ENCODE peak calls at places on chromosomes 1 and 21, in seven cellular contexts. E is cardiac muscle cell, I is prostate gland, B is endothelial cell of umbilical vein, T is Caco-2, Y is astrocyte of the cerebellum, M is tibial artery. S is an unnamed sample.

GRCh38 chr1:9960705-9961562 is 17.7 kb downstream of the NMNAT1 start:
- DNase-seq in Y (no peak), M (no peak), E (peak), I (no peak), T (no peak), B (no peak), S (no peak)

GRCh38 chr1:183315987-183316758 is 102.0 kb downstream of the NMNAT2 start:
- DNase-seq in T (no peak), E (no peak), B (no peak), M (no peak), I (no peak), Y (no peak), S (no peak)

GRCh38 chr1:225835752-225836151 is 25.8 kb downstream of the EPHX1 start:
- DNase-seq in T (no peak), I (no peak), B (no peak), M (peak), E (no peak), Y (peak), S (no peak)

GRCh38 chr1:9594471-9595155 is 5.9 kb downstream of the TMEM201 start:
- DNase-seq in I (no peak), E (no peak), T (no peak), M (no peak), B (no peak), Y (no peak), S (no peak)

GRCh38 chr1:155981266-155982088 is 3.1 kb upstream of the ARHGEF2 start:
- DNase-seq in E (no peak), Y (no peak), I (no peak), M (peak), B (peak), T (no peak), S (peak)

GRCh38 chr1:13725714-13726175 is 25.8 kb downstream of the PRDM2 start:
- DNase-seq in T (peak), M (no peak), B (peak), E (peak), Y (peak), I (peak), S (no peak)

GRCh38 chr21:34911360-34911759 is 137.7 kb downstream of the RUNX1 start:
- DNase-seq in B (no peak), Y (no peak), I (no peak), T (no peak), E (no peak), M (no peak), S (peak)

GRCh38 chr1:232635778-232636356 is 5.9 kb upstream of the SIPA1L2 start:
- DNase-seq in M (no peak), E (peak), Y (peak), I (no peak), T (peak), B (peak), S (no peak)

GRCh38 chr1:185108324-185108723 is 48.4 kb downstream of the TRMT1L start:
- DNase-seq in E (no peak), B (no peak), T (no peak), M (no peak), I (no peak), Y (no peak), S (no peak)

GRCh38 chr1:54848134-54848948 is 38.7 kb downstream of the DHCR24 start:
- DNase-seq in Y (no peak), T (no peak), M (peak), B (no peak), I (no peak), E (no peak), S (no peak)

GRCh38 chr1:164765557-164765956 is 206.6 kb downstream of the PBX1 start:
- DNase-seq in B (no peak), I (no peak), T (no peak), E (no peak), Y (no peak), M (no peak), S (no peak)

GRCh38 chr1:84096121-84096635 is 47.9 kb upstream of the PRKACB start:
- DNase-seq in Y (no peak), B (no peak), T (no peak), I (no peak), M (no peak), E (no peak), S (no peak)

GRCh38 chr1:208431721-208432120 is 187.5 kb upstream of the PLXNA2 start:
- DNase-seq in Y (peak), B (no peak), I (no peak), M (no peak), E (no peak), T (no peak), S (no peak)

GRCh38 chr1:227353186-227353585 is 34.9 kb upstream of the CDC42BPA start:
- DNase-seq in B (no peak), M (no peak), Y (no peak), T (no peak), I (no peak), E (no peak), S (no peak)

GRCh38 chr1:178702141-178702540 is 22.9 kb upstream of the RALGPS2 start:
- DNase-seq in I (no peak), M (no peak), E (no peak), T (peak), Y (no peak), B (no peak), S (no peak)

GRCh38 chr1:228289996-228290881 is 82.4 kb downstream of the OBSCN start:
- DNase-seq in M (peak), I (no peak), B (no peak), E (no peak), Y (no peak), T (no peak), S (no peak)

GRCh38 chr1:51624851-51625250 is 8.0 kb downstream of the OSBPL9 start:
- DNase-seq in M (no peak), I (no peak), B (no peak), Y (no peak), T (no peak), E (no peak), S (no peak)

GRCh38 chr1:8144318-8144717 is 118.2 kb upstream of the ERRFI1 start:
- DNase-seq in E (no peak), I (no peak), Y (no peak), B (no peak), M (no peak), T (no peak), S (no peak)

GRCh38 chr1:48775817-48776399 is 783 bp downstream of the BEND5 start:
- DNase-seq in B (no peak), I (no peak), Y (no peak), T (no peak), E (no peak), M (no peak), S (no peak)

GRCh38 chr1:6601049-6601864 is 1.4 kb downstream of the KLHL21 start:
- DNase-seq in B (peak), M (peak), E (peak), T (no peak), I (peak), Y (peak), S (peak)

GRCh38 chr21:18832950-18833349 is 429.4 kb upstream of the TMPRSS15 start:
- DNase-seq in I (no peak), M (no peak), E (peak), B (peak), Y (peak), T (peak), S (no peak)

GRCh38 chr21:42534901-42535378 is 21.3 kb downstream of the SLC37A1 start:
- DNase-seq in T (no peak), M (no peak), I (no peak), Y (no peak), B (no peak), E (no peak), S (no peak)
- H3K4me3 ChIP-seq in T (no peak), M (no peak), I (no peak), Y (no peak), B (no peak), E (no peak), S (no peak)

GRCh38 chr1:150572918-150573647 is 6.3 kb downstream of the MCL1 start:
- DNase-seq in M (no peak), T (no peak), I (no peak), B (no peak), E (no peak), Y (no peak), S (no peak)
- H3K4me3 ChIP-seq in M (peak), T (no peak), I (no peak), B (no peak), E (no peak), Y (no peak), S (no peak)

GRCh38 chr1:44406761-44407429 is 1.8 kb downstream of the RNF220 start:
- DNase-seq in I (no peak), T (no peak), Y (no peak), M (peak), B (no peak), E (peak), S (no peak)
- H3K4me3 ChIP-seq in I (no peak), T (no peak), Y (no peak), M (peak), B (no peak), E (peak), S (no peak)

GRCh38 chr1:44110916-44111315 is 7.7 kb upstream of the KLF17 start:
- DNase-seq in I (no peak), B (no peak), T (no peak), M (no peak), Y (no peak), E (no peak), S (no peak)
- H3K4me3 ChIP-seq in I (no peak), B (no peak), T (no peak), M (no peak), Y (no peak), E (no peak), S (no peak)

GRCh38 chr1:110390692-110391232 is at the start of gene SLC16A4:
- DNase-seq in T (peak), M (no peak), B (peak), E (no peak), Y (peak), I (no peak), S (no peak)

GRCh38 chr1:110393286-110393685 is 2.5 kb upstream of the SLC16A4 start:
- DNase-seq in Y (no peak), I (no peak), M (no peak), T (no peak), B (no peak), E (no peak), S (no peak)

GRCh38 chr1:110390096-110390495 is 730 bp downstream of the SLC16A4 start:
- DNase-seq in E (no peak), Y (peak), I (no peak), T (peak), M (peak), B (peak), S (peak)

GRCh38 chr1:110393691-110394564 is 3.1 kb upstream of the SLC16A4 start:
- DNase-seq in T (peak), M (no peak), B (peak), E (no peak), Y (peak), I (no peak), S (no peak)
- H3K4me3 ChIP-seq in T (no peak), M (no peak), B (no peak), E (no peak), Y (no peak), I (no peak), S (no peak)

GRCh38 chr1:247905181-247905580 is 9.8 kb downstream of the OR2W3 start:
- DNase-seq in B (no peak), T (no peak), Y (no peak), I (no peak), M (no peak), E (no peak), S (no peak)

GRCh38 chr1:247904122-247904521 is 8.7 kb downstream of the OR2W3 start:
- DNase-seq in Y (no peak), T (no peak), I (no peak), M (no peak), E (no peak), B (no peak), S (no peak)

GRCh38 chr1:247908761-247909160 is 11.3 kb upstream of the OR2T8 start:
- DNase-seq in E (no peak), T (no peak), M (no peak), I (no peak), B (no peak), Y (no peak), S (no peak)

GRCh38 chr1:247906504-247907047 is 11.2 kb downstream of the OR2W3 start:
- DNase-seq in Y (peak), I (no peak), T (no peak), B (peak), M (no peak), E (no peak), S (no peak)

DNA sequence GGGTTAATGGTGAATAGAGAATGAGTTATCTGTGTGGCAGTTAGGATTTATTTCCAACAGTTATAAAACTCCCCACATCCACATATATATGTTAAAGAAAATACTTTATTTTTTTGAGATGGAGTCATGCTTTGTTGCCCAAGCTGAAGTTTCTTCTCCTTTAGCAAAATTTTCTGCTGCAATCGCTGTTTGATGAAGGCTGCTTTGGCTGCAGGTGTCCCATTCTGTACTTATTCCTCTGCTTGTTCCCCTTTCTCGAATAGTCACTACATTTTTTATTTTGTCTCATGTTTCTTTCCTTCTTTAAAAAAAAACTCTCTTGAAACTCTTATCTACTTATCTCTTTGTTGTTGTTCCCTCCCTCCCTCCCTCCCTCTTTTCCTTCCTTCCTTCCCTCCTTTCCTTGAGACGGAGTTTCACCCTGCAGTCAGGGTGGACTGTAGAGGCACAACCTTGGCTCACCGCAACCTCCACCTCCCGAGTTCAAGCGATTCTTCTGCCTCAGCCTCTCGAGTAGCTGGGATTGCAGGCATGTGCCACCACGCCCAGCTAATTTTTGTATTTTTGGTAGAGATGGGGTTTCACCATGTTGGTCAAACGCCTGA is 10.6 kb downstream of the OR2W3 start:
- DNase-seq in M (no peak), T (no peak), B (no peak), I (no peak), Y (no peak), E (no peak), S (no peak)
- H3K4me3 ChIP-seq in M (peak), T (no peak), B (no peak), I (no peak), Y (no peak), E (no peak), S (no peak)

DNA sequence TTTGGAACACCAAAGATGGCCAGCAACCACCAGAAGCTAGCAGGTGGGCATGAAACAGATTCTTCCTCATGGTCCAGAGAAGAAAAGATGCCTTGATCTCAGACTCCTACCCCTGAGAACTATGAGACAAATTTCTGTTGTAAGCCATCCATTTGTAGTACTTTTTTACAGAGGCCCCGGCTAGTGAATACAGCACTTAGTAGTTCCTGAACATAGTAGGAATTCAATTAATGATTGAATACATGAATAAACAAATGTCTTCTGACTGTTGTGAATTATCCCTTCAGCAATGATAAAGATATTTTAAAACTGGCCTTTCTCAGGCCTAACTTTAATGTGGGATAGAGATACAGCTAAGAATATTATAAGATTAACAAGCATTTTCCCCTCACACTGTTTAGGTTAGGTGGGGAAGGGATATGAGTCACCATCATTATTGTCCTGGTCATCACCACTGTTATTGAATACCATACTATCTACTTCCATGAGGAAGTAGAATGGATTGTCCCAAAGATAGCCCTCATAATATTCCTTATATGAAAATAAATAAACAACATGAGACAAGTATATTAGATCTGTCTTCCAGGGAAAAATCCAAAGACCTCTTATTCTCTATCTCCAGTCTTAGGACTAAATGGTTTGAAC is 51.4 kb downstream of the ADCY10 start:
- DNase-seq in Y (no peak), E (no peak), T (no peak), B (peak), I (no peak), M (no peak), S (no peak)
- H3K4me3 ChIP-seq in Y (no peak), E (no peak), T (no peak), B (no peak), I (no peak), M (no peak), S (no peak)

GRCh38 chr1:17190526-17190995 is 14.4 kb upstream of the PADI1 start:
- DNase-seq in T (no peak), Y (no peak), M (no peak), I (no peak), B (no peak), E (no peak), S (no peak)
- H3K4me3 ChIP-seq in T (no peak), Y (no peak), M (no peak), I (no peak), B (no peak), E (no peak), S (no peak)

GRCh38 chr1:166489670-166490436 is 323.1 kb upstream of the FAM78B start:
- DNase-seq in T (peak), E (no peak), Y (no peak), I (no peak), B (no peak), M (no peak), S (peak)
- H3K4me3 ChIP-seq in T (peak), E (no peak), Y (no peak), I (peak), B (no peak), M (peak), S (no peak)

DNA sequence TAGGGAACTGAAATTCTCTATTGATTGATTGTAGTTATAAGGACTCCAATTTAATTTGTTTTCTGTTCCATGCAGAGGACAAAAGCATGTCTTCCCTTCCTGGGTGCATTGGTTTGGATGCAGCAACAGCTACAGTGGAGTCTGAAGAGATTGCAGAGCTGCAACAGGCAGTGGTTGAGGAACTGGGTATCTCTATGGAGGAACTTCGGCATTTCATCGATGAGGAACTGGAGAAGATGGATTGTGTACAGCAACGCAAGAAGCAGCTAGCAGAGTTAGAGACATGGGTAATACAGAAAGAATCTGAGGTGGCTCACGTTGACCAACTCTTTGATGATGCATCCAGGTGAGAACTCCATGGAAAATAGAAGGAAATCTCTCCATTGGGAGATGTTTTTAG is 1.5 kb downstream of the SETDB1 start:
- DNase-seq in Y (no peak), M (no peak), T (no peak), I (no peak), E (no peak), B (no peak), S (no peak)
- H3K4me3 ChIP-seq in Y (no peak), M (no peak), T (no peak), I (no peak), E (no peak), B (no peak), S (no peak)

S was measured in lung.